ENCODE peak calls at places on chromosomes 11 and 22, in seven cellular contexts. G is dermis microvascular lymphatic vessel endothelial cell; L is stimulated activated CD8-positive, alpha-beta memory T cell treated with anti-CD3 and anti-CD28 coated beads, Interleukin-7, amount 100 ng/mL, for 1 hour; U is midbrain; Q is activated CD4-positive, alpha-beta T cell treated with anti-CD3 and anti-CD28 coated beads for 24 hours; E is cardiac septum; P is RPMI7951. W is an unnamed sample.

GRCh38 chr11:111731839-111732238 is 34.4 kb downstream of the PPP2R1B start:
- DNase-seq in E (no peak), P (no peak), U (no peak), G (no peak), L (no peak), Q (no peak), W (no peak)

GRCh38 chr11:117217141-117217609 is 14.7 kb downstream of the PCSK7 start:
- DNase-seq in U (no peak), L (no peak), E (no peak), Q (no peak), G (peak; percentile 24), P (no peak), W (no peak)

GRCh38 chr11:62689421-62690183 is at the start of gene LRRN4CL:
- DNase-seq in U (no peak), G (no peak), L (no peak), E (no peak), P (peak; percentile 90), Q (no peak), W (peak; percentile 81)

GRCh38 chr11:67316882-67317364 is 13.6 kb downstream of the SSH3 start:
- DNase-seq in Q (no peak), P (peak; percentile 65), L (no peak), G (no peak), U (no peak), E (no peak), W (no peak)

GRCh38 chr22:43197271-43197941 is 10.5 kb upstream of the TTLL12 start:
- DNase-seq in P (peak; percentile 86), G (no peak), E (no peak), Q (no peak), L (no peak), U (no peak), W (peak; percentile 29)

GRCh38 chr11:78339483-78339882 is 78.1 kb downstream of the GAB2 start:
- DNase-seq in L (no peak), P (peak; percentile 29), G (no peak), U (peak; percentile 40), Q (no peak), E (no peak), W (no peak)

GRCh38 chr11:116051494-116051893 is 547.3 kb upstream of the CADM1 start:
- DNase-seq in E (no peak), U (no peak), Q (no peak), L (no peak), G (no peak), P (no peak), W (no peak)

GRCh38 chr11:134712228-134713145 is 300.4 kb upstream of the B3GAT1 start:
- DNase-seq in Q (no peak), L (no peak), U (no peak), E (no peak), P (no peak), G (no peak), W (no peak)

GRCh38 chr11:108565653-108566052 is 27.9 kb downstream of the EXPH5 start:
- DNase-seq in E (no peak), U (no peak), L (no peak), P (no peak), Q (no peak), G (no peak), W (no peak)

GRCh38 chr22:37249946-37250345 is 5.9 kb upstream of the RAC2 start:
- DNase-seq in U (no peak), P (no peak), E (peak; percentile 24), L (no peak), G (no peak), Q (no peak), W (no peak)

GRCh38 chr11:8016396-8016949 is 29.3 kb downstream of the EIF3F start:
- DNase-seq in U (no peak), G (no peak), Q (no peak), P (no peak), E (peak; percentile 10), L (no peak), W (no peak)

GRCh38 chr11:71914127-71914526 is 14.3 kb downstream of the XNDC1N start:
- DNase-seq in G (no peak), P (no peak), U (no peak), L (no peak), E (no peak), Q (no peak), W (no peak)

W was measured in left ventricle myocardium superior.